ENCODE peak calls at places on chromosomes 2 and 18, in six cellular contexts. K is bronchial epithelial cell, G is CD14-positive monocyte, O is fibroblast of lung, J is NB4, B is esophagus squamous epithelium. T is an unnamed sample.

GRCh38 chr2:47720559-47720958 is 62.4 kb upstream of the MSH6 start:
- DNase-seq in B (no peak), O (no peak), K (no peak), G (no peak), J (no peak), T (no peak)

GRCh38 chr2:234960091-234961088 is 8.6 kb downstream of the SH3BP4 start:
- DNase-seq in J (no peak), O (peak), G (peak), K (no peak), B (no peak), T (peak)

GRCh38 chr2:42227491-42227890 is 58.3 kb downstream of the EML4 start:
- DNase-seq in K (no peak), B (no peak), O (no peak), J (no peak), G (no peak), T (no peak)

GRCh38 chr2:120177011-120177621 is 46.1 kb downstream of the TMEM185B start:
- DNase-seq in B (no peak), J (peak), K (peak), O (no peak), G (peak), T (no peak)

GRCh38 chr2:11481426-11481788 is 15.4 kb upstream of the E2F6 start:
- DNase-seq in O (no peak), B (no peak), G (no peak), K (no peak), J (no peak), T (no peak)

GRCh38 chr2:166112193-166112605 is 15.6 kb downstream of the SCN1A start:
- DNase-seq in O (no peak), K (peak), G (no peak), B (no peak), J (no peak), T (no peak)

GRCh38 chr2:6429210-6429986 is 436.3 kb downstream of the CMPK2 start:
- DNase-seq in G (no peak), K (no peak), J (no peak), B (no peak), O (no peak), T (no peak)

GRCh38 chr18:79789901-79790885 is 7.5 kb upstream of the KCNG2 start:
- DNase-seq in G (no peak), O (no peak), J (no peak), B (no peak), K (no peak), T (no peak)

GRCh38 chr2:236840215-236840614 is 245.5 kb upstream of the COPS8 start:
- DNase-seq in G (no peak), B (no peak), J (no peak), K (no peak), O (no peak), T (no peak)

GRCh38 chr2:238149841-238150572 is 8.8 kb upstream of the ERFE start:
- DNase-seq in O (no peak), B (no peak), G (no peak), J (no peak), K (no peak), T (no peak)

GRCh38 chr2:240460781-240461431 is 25.4 kb downstream of the GPC1 start:
- DNase-seq in K (no peak), B (no peak), G (peak), O (no peak), J (no peak), T (no peak)

GRCh38 chr2:205834776-205835175 is 152.5 kb downstream of the NRP2 start:
- DNase-seq in K (no peak), G (no peak), J (no peak), B (no peak), O (no peak), T (peak)

GRCh38 chr18:35478520-35479435 is 19.0 kb downstream of the INO80C start:
- DNase-seq in B (no peak), K (peak), O (peak), G (peak), J (peak), T (peak)

GRCh38 chr2:122516775-122517174 is 761.3 kb downstream of the TSN start:
- DNase-seq in J (no peak), O (no peak), G (no peak), K (no peak), B (no peak), T (no peak)

GRCh38 chr2:122519366-122519765 is 763.9 kb downstream of the TSN start:
- DNase-seq in J (peak), G (no peak), K (no peak), O (no peak), B (no peak), T (no peak)

GRCh38 chr2:122519806-122520205 is 764.4 kb downstream of the TSN start:
- DNase-seq in J (no peak), K (peak), O (no peak), B (no peak), G (no peak), T (no peak)

GRCh38 chr2:122515731-122516130 is 760.3 kb downstream of the TSN start:
- DNase-seq in G (no peak), O (no peak), K (no peak), J (no peak), B (no peak), T (no peak)

GRCh38 chr2:122514451-122514996 is 759.1 kb downstream of the TSN start:
- DNase-seq in J (no peak), B (no peak), G (no peak), K (peak), O (peak), T (peak)
- TF ChIP-seq CTCF in J (no peak), B (no peak), G (no peak), K (no peak), O (no peak), T (no peak)

GRCh38 chr18:22223263-22223960 is 54.0 kb downstream of the GATA6 start:
- DNase-seq in J (peak), B (no peak), G (no peak), K (peak), O (peak), T (peak)

GRCh38 chr18:22221350-22221749 is 52.0 kb downstream of the GATA6 start:
- DNase-seq in G (no peak), J (peak), K (no peak), O (no peak), B (no peak), T (no peak)

GRCh38 chr18:22224339-22224738 is 55.0 kb downstream of the GATA6 start:
- DNase-seq in K (peak), G (no peak), J (no peak), O (no peak), B (no peak), T (no peak)

GRCh38 chr18:22223961-22224322 is 54.6 kb downstream of the GATA6 start:
- DNase-seq in B (no peak), O (no peak), K (no peak), J (no peak), G (no peak), T (no peak)

DNA sequence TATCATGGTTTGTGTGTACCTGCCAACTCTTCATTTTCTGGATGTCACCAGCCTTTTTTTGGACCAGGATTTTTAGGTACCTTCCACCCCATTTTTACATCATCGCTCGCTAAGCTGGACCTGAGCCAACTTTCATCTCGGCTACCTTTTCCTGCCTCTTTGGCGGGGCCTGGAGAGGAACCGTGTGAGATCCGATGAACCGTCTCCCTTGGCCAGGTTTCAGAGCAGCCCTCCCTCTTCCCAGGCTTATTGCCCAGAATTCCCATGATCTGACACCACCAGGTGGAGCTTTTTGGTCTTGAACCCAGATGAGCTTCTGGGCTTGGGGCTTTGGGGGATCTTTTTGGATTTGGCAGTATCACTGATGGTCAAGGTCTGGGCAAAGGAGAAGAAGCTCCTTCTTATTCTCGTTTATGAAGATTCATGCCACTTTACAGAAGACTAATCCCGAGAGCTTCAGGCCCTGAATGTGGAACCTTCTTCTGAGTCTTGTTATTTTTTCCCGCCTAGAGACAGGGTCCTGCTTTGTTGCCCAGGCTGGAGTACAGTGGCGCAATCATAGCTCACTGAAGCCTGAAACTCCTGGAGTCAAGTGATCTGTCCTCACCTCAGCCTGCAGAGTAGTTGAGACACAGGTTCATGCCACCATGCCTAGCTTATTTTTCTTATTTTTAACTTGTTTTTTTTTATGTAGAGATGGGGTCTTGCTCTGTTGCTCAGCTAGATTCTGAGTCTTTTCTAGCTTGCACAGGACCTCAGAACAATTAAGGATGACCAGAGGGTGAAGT is 50.4 kb downstream of the GATA6 start:
- DNase-seq in B (no peak), O (no peak), G (no peak), J (no peak), K (no peak), T (no peak)
- TF ChIP-seq CTCF in B (no peak), O (no peak), G (no peak), J (peak), K (no peak), T (peak)

GRCh38 chr2:9095226-9095625 is 91.7 kb upstream of the MBOAT2 start:
- DNase-seq in G (no peak), J (no peak), O (no peak), K (no peak), B (no peak), T (no peak)

GRCh38 chr2:9094117-9094516 is 90.6 kb upstream of the MBOAT2 start:
- DNase-seq in J (no peak), G (no peak), K (no peak), B (no peak), O (no peak), T (no peak)

GRCh38 chr2:9096761-9097160 is 93.3 kb upstream of the MBOAT2 start:
- DNase-seq in O (no peak), B (no peak), J (no peak), K (no peak), G (no peak), T (no peak)

GRCh38 chr2:9097239-9097638 is 93.8 kb upstream of the MBOAT2 start:
- DNase-seq in J (peak), G (no peak), B (no peak), O (no peak), K (no peak), T (no peak)

GRCh38 chr2:9095690-9096089 is 92.2 kb upstream of the MBOAT2 start:
- DNase-seq in J (no peak), G (no peak), O (peak), K (no peak), B (no peak), T (peak)
- TF ChIP-seq CTCF in J (no peak), G (no peak), O (peak), K (peak), B (no peak), T (no peak)

GRCh38 chr18:40006553-40007073 is 1948.4 kb upstream of the PIK3C3 start:
- DNase-seq in B (no peak), O (no peak), K (no peak), J (peak), G (no peak), T (no peak)
- TF ChIP-seq CTCF in B (no peak), O (no peak), K (no peak), J (no peak), G (no peak), T (no peak)

GRCh38 chr18:27778441-27778840 is 398.5 kb downstream of the CDH2 start:
- DNase-seq in O (peak), K (peak), B (no peak), J (no peak), G (no peak), T (peak)
- TF ChIP-seq CTCF in O (peak), K (peak), B (no peak), J (no peak), G (no peak), T (peak)